ENCODE peak calls at places on chromosomes 1 and 21, in eight cellular contexts. One of them, this sample, is unnamed. For H3K9me3 and H3K4me1, the result is how much of the 10 kb centered on the place peaks cover.

GRCh38 chr1:3943806-3944620 is 43.9 kb upstream of the C1orf174 start:
- DNase-seq in gastrocnemius medialis: no peak
- DNase-seq in fibroblast of lung: no peak
- DNase-seq in Panc1: no peak
- DNase-seq in IMR-90: no peak
- DNase-seq in effector memory CD4-positive, alpha-beta T cell: no peak
- DNase-seq in lung: no peak
- DNase-seq in lower lobe of right lung: no peak
- DNase-seq in this sample: no peak

GRCh38 chr1:51331206-51332100 is 1.1 kb upstream of the TTC39A start:
- DNase-seq in gastrocnemius medialis: peak
- DNase-seq in fibroblast of lung: peak
- DNase-seq in Panc1: peak
- DNase-seq in IMR-90: peak
- DNase-seq in effector memory CD4-positive, alpha-beta T cell: no peak
- DNase-seq in lung: peak
- DNase-seq in lower lobe of right lung: no peak
- DNase-seq in this sample: no peak

GRCh38 chr1:8706995-8707396 is 110.4 kb downstream of the RERE start:
- DNase-seq in gastrocnemius medialis: no peak
- DNase-seq in fibroblast of lung: peak
- DNase-seq in Panc1: no peak
- DNase-seq in IMR-90: peak
- DNase-seq in effector memory CD4-positive, alpha-beta T cell: no peak
- DNase-seq in lung: no peak
- DNase-seq in lower lobe of right lung: no peak
- DNase-seq in this sample: no peak

GRCh38 chr1:92536593-92537332 is 50.0 kb upstream of the GFI1 start:
- DNase-seq in gastrocnemius medialis: no peak
- DNase-seq in fibroblast of lung: peak
- DNase-seq in Panc1: no peak
- DNase-seq in IMR-90: peak
- DNase-seq in effector memory CD4-positive, alpha-beta T cell: no peak
- DNase-seq in lung: no peak
- DNase-seq in lower lobe of right lung: no peak
- DNase-seq in this sample: no peak

GRCh38 chr1:236284291-236284711 is 2.5 kb upstream of the ERO1B start:
- DNase-seq in gastrocnemius medialis: no peak
- DNase-seq in fibroblast of lung: no peak
- DNase-seq in Panc1: no peak
- DNase-seq in IMR-90: no peak
- DNase-seq in effector memory CD4-positive, alpha-beta T cell: no peak
- DNase-seq in lung: no peak
- DNase-seq in lower lobe of right lung: no peak
- DNase-seq in this sample: no peak

GRCh38 chr1:14598498-14599172 is at the start of gene KAZN:
- DNase-seq in gastrocnemius medialis: no peak
- DNase-seq in fibroblast of lung: no peak
- DNase-seq in Panc1: no peak
- DNase-seq in IMR-90: no peak
- DNase-seq in effector memory CD4-positive, alpha-beta T cell: no peak
- DNase-seq in lung: no peak
- DNase-seq in lower lobe of right lung: peak
- DNase-seq in this sample: no peak

GRCh38 chr1:105914403-105914802 is 1142.1 kb upstream of the PRMT6 start:
- DNase-seq in gastrocnemius medialis: no peak
- DNase-seq in fibroblast of lung: no peak
- DNase-seq in Panc1: no peak
- DNase-seq in IMR-90: no peak
- DNase-seq in effector memory CD4-positive, alpha-beta T cell: no peak
- DNase-seq in lung: no peak
- DNase-seq in lower lobe of right lung: no peak
- DNase-seq in this sample: no peak

GRCh38 chr21:46255166-46255565 is 26.6 kb upstream of the LSS start:
- DNase-seq in gastrocnemius medialis: no peak
- DNase-seq in fibroblast of lung: no peak
- DNase-seq in Panc1: no peak
- DNase-seq in IMR-90: no peak
- DNase-seq in effector memory CD4-positive, alpha-beta T cell: no peak
- DNase-seq in lung: no peak
- DNase-seq in lower lobe of right lung: no peak
- DNase-seq in this sample: no peak

GRCh38 chr1:207711285-207711684 is 40.6 kb upstream of the CD46 start:
- DNase-seq in gastrocnemius medialis: no peak
- DNase-seq in fibroblast of lung: no peak
- DNase-seq in Panc1: no peak
- DNase-seq in IMR-90: peak
- DNase-seq in effector memory CD4-positive, alpha-beta T cell: no peak
- DNase-seq in lung: no peak
- DNase-seq in lower lobe of right lung: no peak
- DNase-seq in this sample: no peak

DNA sequence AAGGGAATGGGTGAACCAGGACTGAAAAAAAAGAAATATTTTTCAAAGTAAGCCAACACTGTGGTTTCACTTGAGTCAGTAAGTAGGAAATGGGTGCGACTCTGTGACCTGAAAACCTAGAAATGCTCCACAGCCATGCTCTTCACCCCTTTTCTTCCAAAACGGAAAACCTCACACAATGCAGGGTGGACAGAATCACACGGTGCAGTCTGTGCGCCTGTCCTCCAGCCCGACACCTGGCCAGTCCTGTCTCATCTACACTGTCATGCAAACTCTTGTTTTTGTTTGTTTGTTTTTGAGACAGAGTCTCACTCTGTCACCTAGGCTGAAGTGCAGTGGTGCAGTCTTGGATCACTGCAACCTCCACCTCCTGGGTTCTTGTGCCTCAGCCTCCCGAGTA is 53.3 kb downstream of the B3GALT5 start:
- DNase-seq in gastrocnemius medialis: no peak
- DNase-seq in fibroblast of lung: no peak
- DNase-seq in Panc1: no peak
- DNase-seq in IMR-90: no peak
- DNase-seq in effector memory CD4-positive, alpha-beta T cell: no peak
- DNase-seq in lung: no peak
- DNase-seq in lower lobe of right lung: no peak
- DNase-seq in this sample: no peak
- H3K9me3 ChIP-seq in gastrocnemius medialis: under half
- H3K9me3 ChIP-seq in fibroblast of lung: under half
- H3K9me3 ChIP-seq in Panc1: under half
- H3K9me3 ChIP-seq in IMR-90: under half
- H3K9me3 ChIP-seq in effector memory CD4-positive, alpha-beta T cell: under half
- H3K9me3 ChIP-seq in lung: under half
- H3K9me3 ChIP-seq in lower lobe of right lung: under half
- H3K9me3 ChIP-seq in this sample: under half

GRCh38 chr1:203275656-203276272 is 29.6 kb upstream of the BTG2 start:
- DNase-seq in gastrocnemius medialis: no peak
- DNase-seq in fibroblast of lung: no peak
- DNase-seq in Panc1: no peak
- DNase-seq in IMR-90: no peak
- DNase-seq in effector memory CD4-positive, alpha-beta T cell: no peak
- DNase-seq in lung: no peak
- DNase-seq in lower lobe of right lung: no peak
- DNase-seq in this sample: no peak

GRCh38 chr1:203273206-203273868 is 32.0 kb upstream of the BTG2 start:
- DNase-seq in gastrocnemius medialis: peak
- DNase-seq in fibroblast of lung: peak
- DNase-seq in Panc1: peak
- DNase-seq in IMR-90: peak
- DNase-seq in effector memory CD4-positive, alpha-beta T cell: peak
- DNase-seq in lung: peak
- DNase-seq in lower lobe of right lung: peak
- DNase-seq in this sample: peak

GRCh38 chr1:203272633-203273205 is 32.6 kb upstream of the BTG2 start:
- DNase-seq in gastrocnemius medialis: no peak
- DNase-seq in fibroblast of lung: no peak
- DNase-seq in Panc1: no peak
- DNase-seq in IMR-90: no peak
- DNase-seq in effector memory CD4-positive, alpha-beta T cell: no peak
- DNase-seq in lung: no peak
- DNase-seq in lower lobe of right lung: no peak
- DNase-seq in this sample: no peak

GRCh38 chr1:203274603-203275381 is 30.5 kb upstream of the BTG2 start:
- DNase-seq in gastrocnemius medialis: peak
- DNase-seq in fibroblast of lung: peak
- DNase-seq in Panc1: no peak
- DNase-seq in IMR-90: peak
- DNase-seq in effector memory CD4-positive, alpha-beta T cell: no peak
- DNase-seq in lung: no peak
- DNase-seq in lower lobe of right lung: no peak
- DNase-seq in this sample: peak

GRCh38 chr1:203273869-203274602 is 31.3 kb upstream of the BTG2 start:
- DNase-seq in gastrocnemius medialis: no peak
- DNase-seq in fibroblast of lung: no peak
- DNase-seq in Panc1: no peak
- DNase-seq in IMR-90: no peak
- DNase-seq in effector memory CD4-positive, alpha-beta T cell: no peak
- DNase-seq in lung: peak
- DNase-seq in lower lobe of right lung: peak
- DNase-seq in this sample: peak
- H3K4me1 ChIP-seq in gastrocnemius medialis: half or more
- H3K4me1 ChIP-seq in fibroblast of lung: under half
- H3K4me1 ChIP-seq in Panc1: under half
- H3K4me1 ChIP-seq in IMR-90: under half
- H3K4me1 ChIP-seq in effector memory CD4-positive, alpha-beta T cell: under half
- H3K4me1 ChIP-seq in lung: under half
- H3K4me1 ChIP-seq in lower lobe of right lung: half or more
- H3K4me1 ChIP-seq in this sample: half or more

DNA sequence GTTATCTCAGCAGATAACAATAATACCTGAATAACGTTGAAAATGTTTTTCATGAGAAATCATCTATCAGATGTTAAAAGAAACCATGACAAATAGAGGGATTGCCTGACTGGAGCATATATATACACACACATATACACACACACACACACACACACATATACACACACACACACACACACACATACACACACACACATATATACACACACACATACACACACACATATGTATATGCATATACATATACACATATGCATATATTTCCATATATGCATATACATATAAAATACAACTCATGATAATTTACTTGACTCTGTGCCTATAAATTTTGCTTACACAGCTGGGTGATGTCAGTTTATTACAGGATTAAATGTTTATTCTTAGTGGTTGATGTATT is 847.3 kb upstream of the ADAMTS5 start:
- DNase-seq in gastrocnemius medialis: no peak
- DNase-seq in fibroblast of lung: no peak
- DNase-seq in Panc1: no peak
- DNase-seq in IMR-90: no peak
- DNase-seq in effector memory CD4-positive, alpha-beta T cell: no peak
- DNase-seq in lung: no peak
- DNase-seq in lower lobe of right lung: no peak
- DNase-seq in this sample: no peak
- H3K9me3 ChIP-seq in gastrocnemius medialis: under half
- H3K9me3 ChIP-seq in fibroblast of lung: under half
- H3K9me3 ChIP-seq in Panc1: under half
- H3K9me3 ChIP-seq in IMR-90: under half
- H3K9me3 ChIP-seq in effector memory CD4-positive, alpha-beta T cell: under half
- H3K9me3 ChIP-seq in lung: under half
- H3K9me3 ChIP-seq in lower lobe of right lung: under half
- H3K9me3 ChIP-seq in this sample: under half

DNA sequence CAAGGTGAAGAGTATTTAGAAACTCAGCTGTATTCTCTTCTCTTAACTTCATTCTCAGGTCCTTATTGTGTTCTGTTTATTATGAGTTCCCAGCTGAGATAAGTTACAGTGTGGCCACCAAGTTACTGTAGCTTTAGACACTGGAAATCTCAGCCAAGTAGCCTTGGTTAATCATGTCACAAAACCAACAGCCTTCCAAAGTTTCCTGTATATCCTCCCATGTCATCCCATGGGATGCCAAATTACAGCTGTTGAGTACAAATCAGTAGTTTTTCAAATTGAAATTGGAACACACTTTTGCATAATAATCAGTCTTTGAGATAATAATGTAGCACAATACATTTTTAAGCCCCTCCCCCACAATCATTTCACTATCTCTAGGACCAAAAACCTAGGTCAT is 10.7 kb downstream of the ADAMTS5 start:
- DNase-seq in gastrocnemius medialis: no peak
- DNase-seq in fibroblast of lung: no peak
- DNase-seq in Panc1: no peak
- DNase-seq in IMR-90: no peak
- DNase-seq in effector memory CD4-positive, alpha-beta T cell: no peak
- DNase-seq in lung: no peak
- DNase-seq in lower lobe of right lung: no peak
- DNase-seq in this sample: no peak
- H3K4me1 ChIP-seq in gastrocnemius medialis: under half
- H3K4me1 ChIP-seq in fibroblast of lung: under half
- H3K4me1 ChIP-seq in Panc1: under half
- H3K4me1 ChIP-seq in IMR-90: under half
- H3K4me1 ChIP-seq in effector memory CD4-positive, alpha-beta T cell: under half
- H3K4me1 ChIP-seq in lung: under half
- H3K4me1 ChIP-seq in lower lobe of right lung: under half
- H3K4me1 ChIP-seq in this sample: under half

GRCh38 chr1:152071123-152071522 is 17.7 kb downstream of the TCHHL1 start:
- DNase-seq in gastrocnemius medialis: no peak
- DNase-seq in fibroblast of lung: no peak
- DNase-seq in Panc1: no peak
- DNase-seq in IMR-90: no peak
- DNase-seq in effector memory CD4-positive, alpha-beta T cell: no peak
- DNase-seq in lung: no peak
- DNase-seq in lower lobe of right lung: no peak
- DNase-seq in this sample: no peak

GRCh38 chr1:152067150-152067549 is 21.7 kb downstream of the TCHHL1 start:
- DNase-seq in gastrocnemius medialis: no peak
- DNase-seq in fibroblast of lung: no peak
- DNase-seq in Panc1: no peak
- DNase-seq in IMR-90: no peak
- DNase-seq in effector memory CD4-positive, alpha-beta T cell: no peak
- DNase-seq in lung: no peak
- DNase-seq in lower lobe of right lung: no peak
- DNase-seq in this sample: no peak

GRCh38 chr1:152067929-152068328 is 20.9 kb downstream of the TCHHL1 start:
- DNase-seq in gastrocnemius medialis: no peak
- DNase-seq in fibroblast of lung: no peak
- DNase-seq in Panc1: no peak
- DNase-seq in IMR-90: no peak
- DNase-seq in effector memory CD4-positive, alpha-beta T cell: no peak
- DNase-seq in lung: no peak
- DNase-seq in lower lobe of right lung: no peak
- DNase-seq in this sample: no peak

DNA sequence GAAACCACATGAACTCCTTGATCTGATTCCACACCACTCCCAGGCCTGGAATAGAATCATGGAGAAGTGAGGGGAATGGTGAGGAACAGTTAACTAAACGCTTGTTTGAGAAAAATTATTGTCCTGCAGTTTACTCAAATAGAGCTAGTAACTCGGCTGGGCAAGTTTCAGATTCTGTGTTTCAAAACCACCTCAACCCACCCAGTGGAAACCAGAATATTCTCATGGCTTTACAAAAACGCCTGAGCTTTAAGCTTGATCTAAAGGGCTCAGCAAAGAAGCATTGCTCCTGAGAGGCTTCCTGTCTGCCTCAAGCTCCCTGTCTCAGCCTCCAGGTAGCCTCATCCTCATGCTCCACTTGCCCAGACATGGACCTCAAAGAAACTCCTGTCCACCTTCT is 16.6 kb downstream of the TCHHL1 start:
- DNase-seq in gastrocnemius medialis: no peak
- DNase-seq in fibroblast of lung: no peak
- DNase-seq in Panc1: no peak
- DNase-seq in IMR-90: no peak
- DNase-seq in effector memory CD4-positive, alpha-beta T cell: no peak
- DNase-seq in lung: no peak
- DNase-seq in lower lobe of right lung: no peak
- DNase-seq in this sample: no peak
- H3K9me3 ChIP-seq in gastrocnemius medialis: under half
- H3K9me3 ChIP-seq in fibroblast of lung: under half
- H3K9me3 ChIP-seq in Panc1: under half
- H3K9me3 ChIP-seq in IMR-90: under half
- H3K9me3 ChIP-seq in effector memory CD4-positive, alpha-beta T cell: under half
- H3K9me3 ChIP-seq in lung: under half
- H3K9me3 ChIP-seq in lower lobe of right lung: under half
- H3K9me3 ChIP-seq in this sample: under half